ENCODE peak calls at places on chromosomes 13 and 19, in nine cellular contexts. J is spleen, S is GM23338, W is transverse colon, P is HCT116, Q is breast epithelium, G is suprapubic skin, K is stomach, B is sigmoid colon. E is an unnamed sample.

GRCh38 chr13:28349371-28349770 is 145.6 kb downstream of the FLT1 start:
- DNase-seq in J (no peak), S (no peak), W (no peak), P (no peak), Q (no peak), G (no peak), K (no peak), B (no peak), E (no peak)

GRCh38 chr13:32581177-32581786 is 5.0 kb upstream of the PDS5B start:
- DNase-seq in J (no peak), S (peak; percentile 33), W (no peak), P (peak; percentile 10), Q (no peak), G (no peak), K (no peak), B (no peak), E (no peak)

GRCh38 chr13:112722433-112723250 is 32.8 kb downstream of the ATP11A start:
- DNase-seq in J (peak; percentile 34), S (peak; percentile 44), W (no peak), P (peak; percentile 86), Q (no peak), G (peak; percentile 62), K (peak; percentile 79), B (no peak), E (peak; percentile 28)

GRCh38 chr13:40384976-40385857 is 281.2 kb downstream of the FOXO1 start:
- DNase-seq in J (no peak), S (no peak), W (no peak), P (no peak), Q (no peak), G (no peak), K (no peak), B (no peak), E (no peak)

GRCh38 chr19:30391554-30392551 is 19.7 kb downstream of the ZNF536 start:
- DNase-seq in J (no peak), S (peak; percentile 71), W (no peak), P (no peak), Q (no peak), G (no peak), K (no peak), B (no peak), E (no peak)

GRCh38 chr13:22126433-22127021 is 455.7 kb downstream of the FGF9 start:
- DNase-seq in J (no peak), S (no peak), W (no peak), P (no peak), Q (no peak), G (no peak), K (no peak), B (no peak), E (no peak)

GRCh38 chr19:32651729-32652140 is 23.2 kb downstream of the ANKRD27 start:
- DNase-seq in J (no peak), S (peak; percentile 81), W (peak; percentile 49), P (no peak), Q (no peak), G (no peak), K (peak; percentile 30), B (peak; percentile 66), E (no peak)

GRCh38 chr13:64075543-64076271 is 2660.1 kb upstream of the PCDH20 start:
- DNase-seq in J (no peak), S (no peak), W (no peak), P (no peak), Q (no peak), G (no peak), K (peak; percentile 18), B (no peak), E (no peak)

GRCh38 chr13:25922373-25922772 is 129.4 kb downstream of the SHISA2 start:
- DNase-seq in J (no peak), S (peak; percentile 22), W (no peak), P (no peak), Q (no peak), G (no peak), K (no peak), B (no peak), E (no peak)

GRCh38 chr19:50959731-50960500 is 7.1 kb upstream of the KLK5 start:
- DNase-seq in J (no peak), S (no peak), W (no peak), P (no peak), Q (no peak), G (no peak), K (no peak), B (no peak), E (no peak)

GRCh38 chr19:8321067-8321759 is at the start of the genes NDUFA7 and RPS28:
- DNase-seq in J (peak; percentile 98), S (peak; percentile 98), W (peak; percentile 98), P (peak; percentile 86), Q (peak; percentile 98), G (peak; percentile 98), K (peak; percentile 99), B (peak; percentile 99), E (peak; percentile 64)

GRCh38 chr19:9936151-9937000 is at the start of gene OLFM2:
- DNase-seq in J (no peak), S (peak; percentile 90), W (no peak), P (no peak), Q (no peak), G (no peak), K (no peak), B (no peak), E (no peak)

GRCh38 chr13:76886292-76887061 is at the start of gene KCTD12:
- DNase-seq in J (peak; percentile 96), S (peak; percentile 82), W (peak; percentile 81), P (peak; percentile 24), Q (peak; percentile 73), G (peak; percentile 91), K (peak; percentile 76), B (peak; percentile 96), E (no peak)

GRCh38 chr19:35756373-35757230 is at the start of gene HSPB6:
- DNase-seq in J (peak; percentile 84), S (peak; percentile 70), W (peak; percentile 42), P (no peak), Q (no peak), G (peak; percentile 81), K (peak; percentile 35), B (peak; percentile 90), E (no peak)

GRCh38 chr19:940591-941291 is 14.9 kb downstream of the ARID3A start:
- DNase-seq in J (peak; percentile 91), S (no peak), W (peak; percentile 86), P (no peak), Q (peak; percentile 72), G (peak; percentile 90), K (peak; percentile 92), B (peak; percentile 87), E (no peak)

GRCh38 chr13:107713314-107713713 is 502.0 kb downstream of the LIG4 start:
- DNase-seq in J (no peak), S (no peak), W (no peak), P (no peak), Q (no peak), G (no peak), K (no peak), B (no peak), E (no peak)

GRCh38 chr13:24141333-24141910 is 19.1 kb upstream of the SPATA13 start:
- DNase-seq in J (no peak), S (no peak), W (no peak), P (no peak), Q (no peak), G (no peak), K (no peak), B (no peak), E (no peak)

DNA sequence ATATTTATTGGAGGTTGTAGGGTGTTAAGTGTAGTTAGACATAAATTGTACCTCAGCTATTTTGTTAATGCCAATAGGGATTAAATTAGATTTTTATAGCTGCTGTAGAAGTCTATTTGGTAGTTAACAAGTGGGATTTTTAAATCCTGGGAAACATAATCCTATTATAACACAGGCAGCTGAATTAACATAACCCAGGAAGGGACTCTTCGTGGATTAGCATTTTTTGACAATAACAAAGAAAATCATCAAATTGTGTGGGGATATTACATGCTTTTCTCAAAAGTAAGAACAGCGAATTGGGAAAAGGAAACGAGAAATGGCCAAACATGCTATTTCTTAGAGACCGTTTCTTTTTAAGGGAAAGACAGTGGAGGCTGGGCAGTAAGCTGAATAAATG is 172.8 kb downstream of the ZIC5 start:
- DNase-seq in J (no peak), S (no peak), W (no peak), P (no peak), Q (no peak), G (no peak), K (no peak), B (no peak), E (no peak)
- H3K27ac ChIP-seq in J (no peak overlapping the region), S (peak overlapping the region; percentile 46), W (no peak overlapping the region), P (no peak overlapping the region), Q (no peak overlapping the region), G (no peak overlapping the region), K (no peak overlapping the region), B (no peak overlapping the region), E (no peak overlapping the region)

GRCh38 chr13:48645845-48646244 is 7.9 kb upstream of the CYSLTR2 start:
- DNase-seq in J (no peak), S (no peak), W (no peak), P (no peak), Q (no peak), G (no peak), K (no peak), B (no peak), E (no peak)
- TF ChIP-seq POLR2AphosphoS5 in J (no peak), S (no peak), W (no peak), P (no peak), Q (no peak), G (no peak), K (no peak), B (no peak), E (no peak)

DNA sequence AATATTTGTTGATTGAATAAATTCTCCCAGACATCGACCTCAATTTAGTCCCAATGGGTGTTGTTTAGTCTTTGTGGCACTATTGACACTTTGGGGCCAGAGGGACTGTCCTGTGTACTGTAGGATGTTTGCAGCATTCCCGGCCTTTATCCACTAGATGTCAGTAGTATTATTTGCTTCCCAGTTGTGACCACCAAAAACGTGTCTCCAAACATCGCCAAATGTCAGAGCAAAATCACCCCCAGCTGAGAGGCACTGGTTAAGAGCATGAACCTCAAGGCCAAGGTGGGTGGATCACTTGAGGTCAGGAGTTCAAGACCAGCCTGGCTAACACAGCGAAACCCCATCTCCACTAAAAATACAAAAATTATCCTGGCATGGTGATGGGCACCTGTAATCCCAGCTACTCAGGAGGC is 15.4 kb downstream of the NLRP12 start:
- DNase-seq in J (no peak), S (peak; percentile 87), W (no peak), P (peak; percentile 45), Q (no peak), G (no peak), K (no peak), B (no peak), E (peak; percentile 33)
- H3K27ac ChIP-seq in J (no peak overlapping the region), S (no peak overlapping the region), W (no peak overlapping the region), P (no peak overlapping the region), Q (no peak overlapping the region), G (no peak overlapping the region), K (no peak overlapping the region), B (no peak overlapping the region), E (no peak overlapping the region)

DNA sequence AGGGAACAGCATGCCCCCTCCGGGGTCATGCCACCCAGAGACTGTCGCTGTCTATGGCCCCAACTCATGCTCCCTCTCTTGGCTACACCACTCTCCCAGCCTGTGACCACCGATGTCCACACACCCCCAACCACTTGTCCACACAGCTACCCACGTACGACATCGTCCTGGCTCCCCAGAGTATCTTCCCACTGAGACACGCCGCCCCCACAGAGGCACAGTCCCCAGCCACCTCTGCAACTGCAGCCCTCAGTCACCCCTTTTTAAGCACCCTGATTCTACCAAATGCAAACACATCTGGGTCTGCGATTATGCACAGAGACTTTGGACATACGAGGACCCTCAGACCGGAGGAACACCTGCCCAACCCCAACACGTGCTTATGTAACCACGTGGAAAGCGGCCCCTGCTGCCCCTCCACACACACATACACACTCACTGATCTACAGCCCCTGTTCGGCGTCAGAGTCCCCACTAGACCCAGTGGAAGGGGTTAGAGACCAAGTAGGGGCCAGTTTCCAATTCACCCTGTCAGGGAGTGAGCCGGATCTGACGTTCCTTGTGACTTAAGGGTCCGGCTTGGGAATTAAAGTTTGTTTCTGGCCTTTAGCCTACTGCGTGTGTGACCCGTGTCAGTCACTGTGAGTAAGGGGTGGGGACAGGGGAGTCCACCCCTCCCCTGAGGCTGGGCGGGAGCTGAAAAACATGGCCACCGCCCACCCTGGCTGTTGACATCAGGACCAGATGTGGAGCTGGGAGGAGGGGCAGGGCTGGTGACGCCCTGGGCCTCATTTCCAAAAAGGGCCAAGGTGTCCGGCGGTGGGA is 11.9 kb upstream of the AXL start:
- DNase-seq in J (no peak), S (peak; percentile 60), W (peak; percentile 48), P (no peak), Q (no peak), G (peak; percentile 95), K (peak; percentile 34), B (peak; percentile 90), E (no peak)
- TF ChIP-seq POLR2AphosphoS5 in J (no peak), S (peak; percentile 48), W (no peak), P (no peak), Q (no peak), G (no peak), K (no peak), B (peak; percentile 29), E (no peak)

E was measured in Panc1.